ENCODE peak calls at places on chromosomes 7 and 10, in nine cellular contexts. Q is NCI-H69, A is occipital lobe, S is T follicular helper cell, F is GM06990, M is progenitor cell of endocrine pancreas, P is T-helper 1 cell, H is HCT116, R is foreskin fibroblast. V is an unnamed sample.

GRCh38 chr10:77532068-77532467 is 105.5 kb downstream of the KCNMA1 start:
- DNase-seq in F (no peak), S (no peak), A (no peak), H (no peak), R (peak), P (no peak), Q (no peak), M (no peak), V (no peak)

GRCh38 chr7:92025260-92025659 is 84.6 kb downstream of the AKAP9 start:
- DNase-seq in H (no peak), M (no peak), S (no peak), F (no peak), Q (no peak), A (no peak), R (peak), P (no peak), V (peak)

GRCh38 chr7:137772748-137773147 is 74.0 kb downstream of the DGKI start:
- DNase-seq in F (no peak), H (no peak), S (no peak), M (no peak), Q (no peak), A (peak), R (peak), P (no peak), V (no peak)

GRCh38 chr7:28774529-28775057 is 183.5 kb downstream of the TRIL start:
- DNase-seq in F (no peak), P (no peak), S (no peak), Q (peak), M (no peak), H (no peak), A (no peak), R (no peak), V (no peak)

GRCh38 chr10:97149065-97149680 is 36.6 kb downstream of the SLIT1 start:
- DNase-seq in Q (peak), R (no peak), H (no peak), S (no peak), A (no peak), M (no peak), P (no peak), F (no peak), V (no peak)

GRCh38 chr7:65840446-65840845 is 32.4 kb upstream of the VKORC1L1 start:
- DNase-seq in H (peak), R (no peak), M (peak), F (peak), A (no peak), P (no peak), Q (no peak), S (no peak), V (no peak)

GRCh38 chr7:100600222-100601038 is 1.7 kb upstream of the PCOLCE start:
- DNase-seq in F (no peak), A (no peak), H (no peak), R (no peak), M (no peak), S (no peak), Q (no peak), P (no peak), V (no peak)

GRCh38 chr7:4798706-4799235 is 23.3 kb downstream of the AP5Z1 start:
- DNase-seq in R (no peak), Q (no peak), F (no peak), H (no peak), S (no peak), P (no peak), M (no peak), A (no peak), V (no peak)

GRCh38 chr7:66088861-66089838 is 13.5 kb downstream of the ASL start:
- DNase-seq in Q (no peak), H (no peak), S (no peak), A (no peak), F (no peak), R (no peak), M (no peak), P (no peak), V (no peak)

GRCh38 chr7:80611779-80612178 is 26.7 kb upstream of the CD36 start:
- DNase-seq in Q (peak), H (peak), R (peak), F (no peak), P (no peak), A (no peak), S (no peak), M (no peak), V (peak)

GRCh38 chr7:122442929-122443328 is 138.4 kb upstream of the FEZF1 start:
- DNase-seq in A (no peak), Q (peak), H (no peak), M (no peak), S (no peak), F (no peak), R (no peak), P (no peak), V (no peak)

GRCh38 chr7:398888-399287 is 108.9 kb downstream of the FOXL3 start:
- DNase-seq in R (no peak), M (no peak), H (no peak), S (no peak), Q (no peak), P (no peak), F (no peak), A (no peak), V (no peak)

GRCh38 chr7:43649755-43650274 is 66.9 kb downstream of the STK17A start:
- DNase-seq in P (peak), Q (peak), F (peak), M (no peak), H (no peak), R (no peak), A (no peak), S (peak), V (peak)

GRCh38 chr10:62899316-62899715 is 83.2 kb upstream of the EGR2 start:
- DNase-seq in P (no peak), R (no peak), H (no peak), Q (no peak), F (no peak), S (no peak), A (no peak), M (no peak), V (no peak)

GRCh38 chr10:130354976-130355795 is 219.0 kb downstream of the GLRX3 start:
- DNase-seq in H (no peak), A (no peak), P (no peak), F (no peak), M (no peak), Q (no peak), S (no peak), R (no peak), V (no peak)

GRCh38 chr7:31134246-31135188 is 82.4 kb downstream of the ADCYAP1R1 start:
- DNase-seq in R (peak), Q (peak), S (peak), F (peak), H (peak), M (peak), A (peak), P (no peak), V (peak)

V was measured in PC-9.